ENCODE peak calls at places on chromosome 7, in ten cellular contexts. One of them, this sample, is unnamed.
A peak's percentile ranks its signal among the peaks of the same experiment; 100 is the strongest.

GRCh38 chr7:130838738-130839137 is 104.7 kb upstream of the KLF14 start:
- DNase-seq in NCI-H1436: no peak
- DNase-seq in left ventricle myocardium inferior: no peak
- DNase-seq in choroid plexus epithelial cell: peak; percentile 52
- DNase-seq in RCC 7860: peak; percentile 93
- DNase-seq in T-helper 2 cell: no peak
- DNase-seq in iris pigment epithelial cell: peak; percentile 90
- DNase-seq in astrocyte of the spinal cord: peak; percentile 93
- DNase-seq in activated CD4-positive, alpha-beta T cell treated with anti-CD3 and anti-CD28 coated beads, Interleukin-2, amount 50 U/mL, for 1 hour: no peak
- DNase-seq in hippocampal formation: no peak
- DNase-seq in this sample: no peak

GRCh38 chr7:84317536-84317935 is 122.9 kb upstream of the SEMA3A start:
- DNase-seq in NCI-H1436: no peak
- DNase-seq in left ventricle myocardium inferior: no peak
- DNase-seq in choroid plexus epithelial cell: no peak
- DNase-seq in RCC 7860: no peak
- DNase-seq in T-helper 2 cell: no peak
- DNase-seq in iris pigment epithelial cell: no peak
- DNase-seq in astrocyte of the spinal cord: no peak
- DNase-seq in activated CD4-positive, alpha-beta T cell treated with anti-CD3 and anti-CD28 coated beads, Interleukin-2, amount 50 U/mL, for 1 hour: no peak
- DNase-seq in hippocampal formation: no peak
- DNase-seq in this sample: no peak

GRCh38 chr7:102469351-102469971 is 4.7 kb downstream of the LRWD1 start:
- DNase-seq in NCI-H1436: no peak
- DNase-seq in left ventricle myocardium inferior: no peak
- DNase-seq in choroid plexus epithelial cell: no peak
- DNase-seq in RCC 7860: no peak
- DNase-seq in T-helper 2 cell: no peak
- DNase-seq in iris pigment epithelial cell: no peak
- DNase-seq in astrocyte of the spinal cord: no peak
- DNase-seq in activated CD4-positive, alpha-beta T cell treated with anti-CD3 and anti-CD28 coated beads, Interleukin-2, amount 50 U/mL, for 1 hour: no peak
- DNase-seq in hippocampal formation: no peak
- DNase-seq in this sample: no peak

GRCh38 chr7:631291-631711 is 95.2 kb upstream of the DNAAF5 start:
- DNase-seq in NCI-H1436: no peak
- DNase-seq in left ventricle myocardium inferior: no peak
- DNase-seq in choroid plexus epithelial cell: no peak
- DNase-seq in RCC 7860: no peak
- DNase-seq in T-helper 2 cell: no peak
- DNase-seq in iris pigment epithelial cell: no peak
- DNase-seq in astrocyte of the spinal cord: no peak
- DNase-seq in activated CD4-positive, alpha-beta T cell treated with anti-CD3 and anti-CD28 coated beads, Interleukin-2, amount 50 U/mL, for 1 hour: no peak
- DNase-seq in hippocampal formation: no peak
- DNase-seq in this sample: no peak

GRCh38 chr7:29871787-29872398 is 65.6 kb downstream of the WIPF3 start:
- DNase-seq in NCI-H1436: no peak
- DNase-seq in left ventricle myocardium inferior: no peak
- DNase-seq in choroid plexus epithelial cell: peak; percentile 86
- DNase-seq in RCC 7860: no peak
- DNase-seq in T-helper 2 cell: no peak
- DNase-seq in iris pigment epithelial cell: peak; percentile 93
- DNase-seq in astrocyte of the spinal cord: peak; percentile 46
- DNase-seq in activated CD4-positive, alpha-beta T cell treated with anti-CD3 and anti-CD28 coated beads, Interleukin-2, amount 50 U/mL, for 1 hour: no peak
- DNase-seq in hippocampal formation: no peak
- DNase-seq in this sample: no peak

GRCh38 chr7:74604326-74605020 is 53.0 kb upstream of the GTF2I start:
- DNase-seq in NCI-H1436: no peak
- DNase-seq in left ventricle myocardium inferior: peak; percentile 36
- DNase-seq in choroid plexus epithelial cell: no peak
- DNase-seq in RCC 7860: peak; percentile 44
- DNase-seq in T-helper 2 cell: no peak
- DNase-seq in iris pigment epithelial cell: no peak
- DNase-seq in astrocyte of the spinal cord: no peak
- DNase-seq in activated CD4-positive, alpha-beta T cell treated with anti-CD3 and anti-CD28 coated beads, Interleukin-2, amount 50 U/mL, for 1 hour: no peak
- DNase-seq in hippocampal formation: no peak
- DNase-seq in this sample: no peak

GRCh38 chr7:130154501-130155317 is 50.5 kb downstream of the TMEM209 start:
- DNase-seq in NCI-H1436: peak; percentile 42
- DNase-seq in left ventricle myocardium inferior: no peak
- DNase-seq in choroid plexus epithelial cell: no peak
- DNase-seq in RCC 7860: no peak
- DNase-seq in T-helper 2 cell: no peak
- DNase-seq in iris pigment epithelial cell: no peak
- DNase-seq in astrocyte of the spinal cord: no peak
- DNase-seq in activated CD4-positive, alpha-beta T cell treated with anti-CD3 and anti-CD28 coated beads, Interleukin-2, amount 50 U/mL, for 1 hour: no peak
- DNase-seq in hippocampal formation: no peak
- DNase-seq in this sample: no peak

GRCh38 chr7:43038229-43038628 is 74.2 kb upstream of the HECW1 start:
- DNase-seq in NCI-H1436: no peak
- DNase-seq in left ventricle myocardium inferior: no peak
- DNase-seq in choroid plexus epithelial cell: peak; percentile 80
- DNase-seq in RCC 7860: peak; percentile 10
- DNase-seq in T-helper 2 cell: no peak
- DNase-seq in iris pigment epithelial cell: peak; percentile 74
- DNase-seq in astrocyte of the spinal cord: peak; percentile 70
- DNase-seq in activated CD4-positive, alpha-beta T cell treated with anti-CD3 and anti-CD28 coated beads, Interleukin-2, amount 50 U/mL, for 1 hour: no peak
- DNase-seq in hippocampal formation: peak; percentile 1
- DNase-seq in this sample: no peak

GRCh38 chr7:95609277-95609971 is 13.1 kb upstream of the PDK4 start:
- DNase-seq in NCI-H1436: no peak
- DNase-seq in left ventricle myocardium inferior: no peak
- DNase-seq in choroid plexus epithelial cell: peak; percentile 82
- DNase-seq in RCC 7860: no peak
- DNase-seq in T-helper 2 cell: no peak
- DNase-seq in iris pigment epithelial cell: peak; percentile 67
- DNase-seq in astrocyte of the spinal cord: peak; percentile 67
- DNase-seq in activated CD4-positive, alpha-beta T cell treated with anti-CD3 and anti-CD28 coated beads, Interleukin-2, amount 50 U/mL, for 1 hour: no peak
- DNase-seq in hippocampal formation: peak; percentile 51
- DNase-seq in this sample: no peak

GRCh38 chr7:117640465-117640864 is 160.6 kb downstream of the CFTR start:
- DNase-seq in NCI-H1436: no peak
- DNase-seq in left ventricle myocardium inferior: no peak
- DNase-seq in choroid plexus epithelial cell: no peak
- DNase-seq in RCC 7860: no peak
- DNase-seq in T-helper 2 cell: no peak
- DNase-seq in iris pigment epithelial cell: no peak
- DNase-seq in astrocyte of the spinal cord: no peak
- DNase-seq in activated CD4-positive, alpha-beta T cell treated with anti-CD3 and anti-CD28 coated beads, Interleukin-2, amount 50 U/mL, for 1 hour: no peak
- DNase-seq in hippocampal formation: no peak
- DNase-seq in this sample: no peak

GRCh38 chr7:37901890-37902524 is 14.6 kb downstream of the SFRP4 start:
- DNase-seq in NCI-H1436: no peak
- DNase-seq in left ventricle myocardium inferior: no peak
- DNase-seq in choroid plexus epithelial cell: peak; percentile 74
- DNase-seq in RCC 7860: peak; percentile 77
- DNase-seq in T-helper 2 cell: no peak
- DNase-seq in iris pigment epithelial cell: peak; percentile 57
- DNase-seq in astrocyte of the spinal cord: peak; percentile 74
- DNase-seq in activated CD4-positive, alpha-beta T cell treated with anti-CD3 and anti-CD28 coated beads, Interleukin-2, amount 50 U/mL, for 1 hour: no peak
- DNase-seq in hippocampal formation: no peak
- DNase-seq in this sample: no peak

GRCh38 chr7:151837285-151838042 is 39.5 kb downstream of the PRKAG2 start:
- DNase-seq in NCI-H1436: no peak
- DNase-seq in left ventricle myocardium inferior: no peak
- DNase-seq in choroid plexus epithelial cell: peak; percentile 53
- DNase-seq in RCC 7860: no peak
- DNase-seq in T-helper 2 cell: no peak
- DNase-seq in iris pigment epithelial cell: no peak
- DNase-seq in astrocyte of the spinal cord: no peak
- DNase-seq in activated CD4-positive, alpha-beta T cell treated with anti-CD3 and anti-CD28 coated beads, Interleukin-2, amount 50 U/mL, for 1 hour: no peak
- DNase-seq in hippocampal formation: no peak
- DNase-seq in this sample: no peak

GRCh38 chr7:74068378-74069085 is 15.1 kb upstream of the LIMK1 start:
- DNase-seq in NCI-H1436: no peak
- DNase-seq in left ventricle myocardium inferior: no peak
- DNase-seq in choroid plexus epithelial cell: no peak
- DNase-seq in RCC 7860: no peak
- DNase-seq in T-helper 2 cell: no peak
- DNase-seq in iris pigment epithelial cell: no peak
- DNase-seq in astrocyte of the spinal cord: no peak
- DNase-seq in activated CD4-positive, alpha-beta T cell treated with anti-CD3 and anti-CD28 coated beads, Interleukin-2, amount 50 U/mL, for 1 hour: no peak
- DNase-seq in hippocampal formation: no peak
- DNase-seq in this sample: no peak

GRCh38 chr7:14825909-14826308 is 76.6 kb downstream of the DGKB start:
- DNase-seq in NCI-H1436: no peak
- DNase-seq in left ventricle myocardium inferior: no peak
- DNase-seq in choroid plexus epithelial cell: no peak
- DNase-seq in RCC 7860: no peak
- DNase-seq in T-helper 2 cell: no peak
- DNase-seq in iris pigment epithelial cell: no peak
- DNase-seq in astrocyte of the spinal cord: no peak
- DNase-seq in activated CD4-positive, alpha-beta T cell treated with anti-CD3 and anti-CD28 coated beads, Interleukin-2, amount 50 U/mL, for 1 hour: no peak
- DNase-seq in hippocampal formation: no peak
- DNase-seq in this sample: no peak

GRCh38 chr7:108529341-108529740 is 3.4 kb upstream of the PNPLA8 start:
- DNase-seq in NCI-H1436: peak; percentile 18
- DNase-seq in left ventricle myocardium inferior: no peak
- DNase-seq in choroid plexus epithelial cell: no peak
- DNase-seq in RCC 7860: no peak
- DNase-seq in T-helper 2 cell: no peak
- DNase-seq in iris pigment epithelial cell: no peak
- DNase-seq in astrocyte of the spinal cord: no peak
- DNase-seq in activated CD4-positive, alpha-beta T cell treated with anti-CD3 and anti-CD28 coated beads, Interleukin-2, amount 50 U/mL, for 1 hour: no peak
- DNase-seq in hippocampal formation: no peak
- DNase-seq in this sample: no peak

GRCh38 chr7:88111136-88111748 is 108.6 kb downstream of the SRI start:
- DNase-seq in NCI-H1436: no peak
- DNase-seq in left ventricle myocardium inferior: no peak
- DNase-seq in choroid plexus epithelial cell: peak; percentile 71
- DNase-seq in RCC 7860: peak; percentile 63
- DNase-seq in T-helper 2 cell: no peak
- DNase-seq in iris pigment epithelial cell: peak; percentile 49
- DNase-seq in astrocyte of the spinal cord: peak; percentile 74
- DNase-seq in activated CD4-positive, alpha-beta T cell treated with anti-CD3 and anti-CD28 coated beads, Interleukin-2, amount 50 U/mL, for 1 hour: no peak
- DNase-seq in hippocampal formation: peak; percentile 81
- DNase-seq in this sample: no peak

GRCh38 chr7:98294798-98295382 is 13.4 kb downstream of the BRI3 start:
- DNase-seq in NCI-H1436: peak; percentile 37
- DNase-seq in left ventricle myocardium inferior: no peak
- DNase-seq in choroid plexus epithelial cell: peak; percentile 73
- DNase-seq in RCC 7860: peak; percentile 41
- DNase-seq in T-helper 2 cell: no peak
- DNase-seq in iris pigment epithelial cell: peak; percentile 55
- DNase-seq in astrocyte of the spinal cord: peak; percentile 61
- DNase-seq in activated CD4-positive, alpha-beta T cell treated with anti-CD3 and anti-CD28 coated beads, Interleukin-2, amount 50 U/mL, for 1 hour: peak; percentile 21
- DNase-seq in hippocampal formation: no peak
- DNase-seq in this sample: peak; percentile 9

GRCh38 chr7:47614450-47614849 is 32.5 kb upstream of the TNS3 start:
- DNase-seq in NCI-H1436: no peak
- DNase-seq in left ventricle myocardium inferior: no peak
- DNase-seq in choroid plexus epithelial cell: no peak
- DNase-seq in RCC 7860: no peak
- DNase-seq in T-helper 2 cell: no peak
- DNase-seq in iris pigment epithelial cell: no peak
- DNase-seq in astrocyte of the spinal cord: no peak
- DNase-seq in activated CD4-positive, alpha-beta T cell treated with anti-CD3 and anti-CD28 coated beads, Interleukin-2, amount 50 U/mL, for 1 hour: no peak
- DNase-seq in hippocampal formation: no peak
- DNase-seq in this sample: no peak

GRCh38 chr7:138493535-138493934 is 33.5 kb downstream of the TRIM24 start:
- DNase-seq in NCI-H1436: no peak
- DNase-seq in left ventricle myocardium inferior: no peak
- DNase-seq in choroid plexus epithelial cell: no peak
- DNase-seq in RCC 7860: no peak
- DNase-seq in T-helper 2 cell: no peak
- DNase-seq in iris pigment epithelial cell: no peak
- DNase-seq in astrocyte of the spinal cord: no peak
- DNase-seq in activated CD4-positive, alpha-beta T cell treated with anti-CD3 and anti-CD28 coated beads, Interleukin-2, amount 50 U/mL, for 1 hour: no peak
- DNase-seq in hippocampal formation: no peak
- DNase-seq in this sample: no peak

GRCh38 chr7:1535695-1536094 is 5.2 kb downstream of the MAFK start:
- DNase-seq in NCI-H1436: no peak
- DNase-seq in left ventricle myocardium inferior: no peak
- DNase-seq in choroid plexus epithelial cell: peak; percentile 45
- DNase-seq in RCC 7860: no peak
- DNase-seq in T-helper 2 cell: no peak
- DNase-seq in iris pigment epithelial cell: no peak
- DNase-seq in astrocyte of the spinal cord: peak; percentile 54
- DNase-seq in activated CD4-positive, alpha-beta T cell treated with anti-CD3 and anti-CD28 coated beads, Interleukin-2, amount 50 U/mL, for 1 hour: no peak
- DNase-seq in hippocampal formation: no peak
- DNase-seq in this sample: no peak